ENCODE peak calls at places on chromosomes 11 and 22, in five cellular contexts. O, R, E, X and N are unnamed samples.

GRCh38 chr11:131668867-131669780 is 298.7 kb downstream of the NTM start:
- DNase-seq in O (peak; percentile 6), R (no peak), E (peak; percentile 69), X (peak; percentile 59), N (no peak)

GRCh38 chr11:64016512-64016911 is 19.2 kb upstream of the FLRT1 start:
- DNase-seq in O (no peak), R (no peak), E (no peak), X (no peak), N (no peak)

GRCh38 chr11:13229136-13229535 is 48.5 kb upstream of the BMAL1 start:
- DNase-seq in O (no peak), R (no peak), E (no peak), X (peak; percentile 51), N (no peak)

GRCh38 chr11:91773090-91773489 is 451.5 kb upstream of the FAT3 start:
- DNase-seq in O (no peak), R (no peak), E (no peak), X (peak; percentile 26), N (no peak)

GRCh38 chr11:117186431-117186761 is 7.9 kb downstream of the SIDT2 start:
- DNase-seq in O (no peak), R (no peak), E (no peak), X (no peak), N (no peak)

GRCh38 chr11:111730031-111730430 is 36.2 kb downstream of the PPP2R1B start:
- DNase-seq in O (no peak), R (no peak), E (no peak), X (peak; percentile 45), N (no peak)

GRCh38 chr22:49323751-49324415 is 503.8 kb downstream of the BRD1 start:
- DNase-seq in O (no peak), R (peak; percentile 9), E (no peak), X (no peak), N (no peak)

GRCh38 chr11:77153276-77154185 is 25.5 kb downstream of the MYO7A start:
- DNase-seq in O (no peak), R (no peak), E (no peak), X (no peak), N (no peak)

GRCh38 chr11:118267486-118267885 is 3.4 kb upstream of the MPZL2 start:
- DNase-seq in O (no peak), R (no peak), E (no peak), X (no peak), N (no peak)